ENCODE peak calls at places on chromosomes 13 and 19, in six cellular contexts. F, C, D, V, L and S are unnamed samples.

GRCh38 chr19:42468273-42468796 is 25.6 kb upstream of the CXCL17 start:
- DNase-seq in F (peak), C (no peak), D (no peak), V (peak), L (no peak), S (no peak)

GRCh38 chr13:103406967-103407366 is 340.8 kb upstream of the SLC10A2 start:
- DNase-seq in F (no peak), C (no peak), D (no peak), V (no peak), L (no peak), S (no peak)

GRCh38 chr19:50838239-50838638 is 4.9 kb upstream of the KLK15 start:
- DNase-seq in F (no peak), C (no peak), D (no peak), V (no peak), L (no peak), S (no peak)

GRCh38 chr19:46392252-46392801 is 21.0 kb downstream of the CCDC8 start:
- DNase-seq in F (peak), C (no peak), D (no peak), V (no peak), L (peak), S (no peak)

GRCh38 chr19:17743874-17744273 is 7.4 kb upstream of the FCHO1 start:
- DNase-seq in F (no peak), C (no peak), D (no peak), V (no peak), L (no peak), S (no peak)

GRCh38 chr13:111623170-111623569 is 302.7 kb downstream of the TEX29 start:
- DNase-seq in F (no peak), C (no peak), D (no peak), V (no peak), L (no peak), S (no peak)

GRCh38 chr13:50124536-50125305 is 109.5 kb downstream of the KCNRG start:
- DNase-seq in F (peak), C (peak), D (peak), V (peak), L (no peak), S (no peak)

GRCh38 chr13:31733066-31733465 is 6.3 kb upstream of the RXFP2 start:
- DNase-seq in F (no peak), C (no peak), D (no peak), V (no peak), L (no peak), S (no peak)

GRCh38 chr19:11659612-11660011 is 62.3 kb downstream of the ZNF627 start:
- DNase-seq in F (peak), C (no peak), D (no peak), V (no peak), L (no peak), S (no peak)

GRCh38 chr19:10808937-10809655 is 26.9 kb downstream of the TMED1 start:
- DNase-seq in F (peak), C (no peak), D (peak), V (peak), L (no peak), S (no peak)

GRCh38 chr19:2274185-2274711 is 7.7 kb downstream of the PEAK3 start:
- DNase-seq in F (no peak), C (no peak), D (no peak), V (no peak), L (no peak), S (no peak)

GRCh38 chr13:39676315-39676876 is 20.9 kb downstream of the COG6 start:
- DNase-seq in F (peak), C (no peak), D (no peak), V (peak), L (no peak), S (no peak)

GRCh38 chr19:14370169-14370998 is 10.9 kb upstream of the ADGRE5 start:
- DNase-seq in F (no peak), C (no peak), D (no peak), V (no peak), L (no peak), S (no peak)